ENCODE peak calls at places on chromosomes 5 and 9, in six cellular contexts. O is endothelial cell of umbilical vein, A is midbrain, Q is T-cell, D is NCI-H2029 treated with DMSO at 0.1 percent for 48 hours, N is naive B cell. S is an unnamed sample.

GRCh38 chr5:133404724-133405123 is 207.6 kb downstream of the FSTL4 start:
- DNase-seq in O (no peak), A (no peak), Q (no peak), D (no peak), N (no peak), S (no peak)

GRCh38 chr9:90340421-90340820 is 302.2 kb downstream of the DIRAS2 start:
- DNase-seq in O (no peak), A (no peak), Q (no peak), D (no peak), N (no peak), S (no peak)

GRCh38 chr5:135441256-135441915 is 5.8 kb downstream of the DCANP1 start:
- DNase-seq in O (no peak), A (no peak), Q (no peak), D (no peak), N (no peak), S (no peak)

GRCh38 chr5:138408023-138408422 is 30.8 kb upstream of the REEP2 start:
- DNase-seq in O (no peak), A (no peak), Q (no peak), D (no peak), N (peak; percentile 5), S (no peak)

GRCh38 chr9:106403081-106403480 is 459.9 kb upstream of the ZNF462 start:
- DNase-seq in O (no peak), A (no peak), Q (no peak), D (no peak), N (no peak), S (no peak)

GRCh38 chr5:103428411-103428871 is 134.1 kb downstream of the NUDT12 start:
- DNase-seq in O (no peak), A (peak; percentile 14), Q (no peak), D (no peak), N (no peak), S (no peak)

GRCh38 chr9:132575005-132575609 is 7.3 kb upstream of the BARHL1 start:
- DNase-seq in O (peak; percentile 58), A (peak; percentile 54), Q (peak; percentile 5), D (peak; percentile 79), N (no peak), S (peak; percentile 79)

GRCh38 chr5:174614500-174615135 is 109.8 kb upstream of the MSX2 start:
- DNase-seq in O (no peak), A (no peak), Q (no peak), D (no peak), N (no peak), S (no peak)

GRCh38 chr5:82092-82491 is 9.9 kb upstream of the PLEKHG4B start:
- DNase-seq in O (no peak), A (no peak), Q (no peak), D (no peak), N (no peak), S (peak; percentile 92)

GRCh38 chr9:33906769-33907168 is 89.8 kb downstream of the UBE2R2 start:
- DNase-seq in O (no peak), A (no peak), Q (no peak), D (no peak), N (no peak), S (no peak)

GRCh38 chr5:159456722-159457462 is 126.6 kb upstream of the IL12B start:
- DNase-seq in O (no peak), A (no peak), Q (no peak), D (no peak), N (no peak), S (no peak)

GRCh38 chr9:86546712-86547111 is 192.5 kb upstream of the TUT7 start:
- DNase-seq in O (no peak), A (no peak), Q (no peak), D (peak; percentile 72), N (no peak), S (no peak)

GRCh38 chr5:96256795-96257470 is 176.1 kb downstream of the PCSK1 start:
- DNase-seq in O (peak; percentile 64), A (peak; percentile 13), Q (no peak), D (no peak), N (no peak), S (peak; percentile 10)

GRCh38 chr5:174424219-174425053 is 299.9 kb upstream of the MSX2 start:
- DNase-seq in O (no peak), A (peak; percentile 65), Q (no peak), D (no peak), N (no peak), S (no peak)

GRCh38 chr5:179559280-179560252 is 9.2 kb downstream of the RUFY1 start:
- DNase-seq in O (peak; percentile 98), A (peak; percentile 99), Q (peak; percentile 90), D (peak; percentile 93), N (peak; percentile 76), S (peak; percentile 99)

GRCh38 chr5:130402906-130403305 is 498.6 kb downstream of the CHSY3 start:
- DNase-seq in O (no peak), A (no peak), Q (no peak), D (no peak), N (no peak), S (no peak)

GRCh38 chr9:112338561-112338960 is 5.1 kb upstream of the PTBP3 start:
- DNase-seq in O (no peak), A (no peak), Q (no peak), D (no peak), N (no peak), S (no peak)

GRCh38 chr9:22829236-22829635 is 382.6 kb downstream of the DMRTA1 start:
- DNase-seq in O (no peak), A (no peak), Q (no peak), D (no peak), N (no peak), S (no peak)

GRCh38 chr5:11076945-11077613 is 316.0 kb upstream of the DAP start:
- DNase-seq in O (no peak), A (no peak), Q (no peak), D (no peak), N (no peak), S (no peak)

GRCh38 chr5:127419007-127419406 is 98.4 kb upstream of the PRRC1 start:
- DNase-seq in O (no peak), A (no peak), Q (no peak), D (no peak), N (no peak), S (no peak)

GRCh38 chr5:34715711-34716110 is 59.6 kb downstream of the RAI14 start:
- DNase-seq in O (peak; percentile 86), A (no peak), Q (no peak), D (no peak), N (no peak), S (no peak)

GRCh38 chr9:91786132-91786896 is 163.7 kb downstream of the ROR2 start:
- DNase-seq in O (no peak), A (no peak), Q (no peak), D (no peak), N (no peak), S (no peak)